ENCODE peak calls at places on chromosomes 11 and 22, in eight cellular contexts. V, Q, X, N, H, R, L and G are unnamed samples.

GRCh38 chr11:129167315-129167714 is 24.8 kb downstream of the ARHGAP32 start:
- DNase-seq in V (no peak), N (no peak), L (no peak), R (no peak), X (no peak), Q (no peak), H (no peak), G (no peak)

GRCh38 chr11:103749158-103749557 is 287.3 kb upstream of the DDI1 start:
- DNase-seq in L (no peak), Q (no peak), R (no peak), H (no peak), V (no peak), N (no peak), X (no peak), G (no peak)

GRCh38 chr11:121213568-121213893 is 79.0 kb upstream of the SC5D start:
- DNase-seq in L (no peak), V (no peak), R (no peak), N (no peak), H (no peak), X (no peak), Q (no peak), G (no peak)

GRCh38 chr11:27354359-27354965 is 8.6 kb downstream of the CCDC34 start:
- DNase-seq in L (no peak), R (no peak), X (no peak), H (no peak), Q (no peak), V (no peak), N (no peak), G (no peak)

GRCh38 chr22:29706493-29706892 is 13.3 kb upstream of the CABP7 start:
- DNase-seq in N (peak; percentile 55), V (no peak), X (no peak), Q (no peak), L (no peak), R (no peak), H (no peak), G (no peak)

GRCh38 chr11:118267486-118267885 is 3.4 kb upstream of the MPZL2 start:
- DNase-seq in L (no peak), X (no peak), Q (no peak), N (no peak), H (no peak), V (no peak), R (no peak), G (no peak)

GRCh38 chr11:71372693-71373657 is 75.2 kb downstream of the DHCR7 start:
- DNase-seq in L (no peak), V (no peak), H (no peak), Q (peak; percentile 46), N (no peak), R (no peak), X (no peak), G (no peak)

GRCh38 chr11:124177344-124177743 is 5.8 kb upstream of the OR10D3 start:
- DNase-seq in V (no peak), R (no peak), X (no peak), H (no peak), Q (no peak), L (no peak), N (no peak), G (no peak)

GRCh38 chr11:118215262-118215661 is 9.5 kb downstream of the JAML start:
- DNase-seq in N (no peak), L (no peak), R (no peak), H (no peak), V (no peak), Q (no peak), X (no peak), G (no peak)

GRCh38 chr11:115222218-115222862 is 281.9 kb downstream of the CADM1 start:
- DNase-seq in R (no peak), Q (peak; percentile 86), V (no peak), L (no peak), H (peak; percentile 15), X (no peak), N (no peak), G (no peak)

GRCh38 chr11:63880031-63880841 is 36.7 kb downstream of the RCOR2 start:
- DNase-seq in Q (no peak), X (no peak), N (no peak), L (no peak), H (no peak), R (no peak), V (no peak), G (no peak)

GRCh38 chr11:70456921-70457532 is 58.7 kb downstream of the CTTN start:
- DNase-seq in V (no peak), Q (peak; percentile 37), X (no peak), N (no peak), H (no peak), L (no peak), R (no peak), G (no peak)

GRCh38 chr11:24155792-24156191 is 341.1 kb upstream of the LUZP2 start:
- DNase-seq in V (no peak), R (no peak), H (no peak), Q (no peak), X (no peak), L (no peak), N (peak; percentile 23), G (no peak)

GRCh38 chr11:3166268-3167142 is 1.4 kb upstream of the OSBPL5 start:
- DNase-seq in R (peak; percentile 55), L (no peak), N (no peak), V (peak; percentile 27), Q (no peak), X (no peak), H (peak; percentile 36), G (no peak)

GRCh38 chr11:114166897-114167323 is 107.4 kb downstream of the ZBTB16 start:
- DNase-seq in N (peak; percentile 28), L (peak; percentile 70), X (peak; percentile 67), Q (no peak), R (no peak), V (no peak), H (no peak), G (peak; percentile 82)

GRCh38 chr22:26404851-26405357 is 24.2 kb upstream of the ASPHD2 start:
- DNase-seq in V (no peak), R (no peak), N (no peak), L (no peak), H (no peak), X (no peak), Q (no peak), G (no peak)

GRCh38 chr11:12090061-12090572 is 20.3 kb upstream of the MICAL2 start:
- DNase-seq in N (no peak), H (no peak), R (peak; percentile 62), V (no peak), X (no peak), L (no peak), Q (no peak), G (no peak)

GRCh38 chr11:77174559-77174958 is 46.5 kb downstream of the MYO7A start:
- DNase-seq in R (no peak), H (no peak), V (peak; percentile 52), X (no peak), Q (no peak), N (no peak), L (peak; percentile 27), G (no peak)

GRCh38 chr11:17695454-17696441 is 23.6 kb upstream of the MYOD1 start:
- DNase-seq in X (no peak), L (no peak), Q (no peak), H (no peak), N (no peak), V (no peak), R (no peak), G (no peak)
- H3K4me3 ChIP-seq in X (no peak overlapping the region), L (no peak overlapping the region), Q (no peak overlapping the region), H (no peak overlapping the region), N (no peak overlapping the region), V (no peak overlapping the region), R (no peak overlapping the region), G (no peak overlapping the region)

GRCh38 chr11:44626645-44627044 is 61.2 kb downstream of the CD82 start:
- DNase-seq in Q (no peak), N (no peak), X (no peak), R (no peak), L (no peak), H (no peak), V (no peak), G (peak; percentile 29)
- H3K4me1 ChIP-seq in Q (no peaks in the 10 kb centered on the region), N (peaks cover 3% of the 10 kb centered on the region), X (peaks cover 19% of the 10 kb centered on the region), R (peaks cover 23% of the 10 kb centered on the region), L (peaks cover 13% of the 10 kb centered on the region), H (peaks cover 17% of the 10 kb centered on the region), V (peaks cover 9% of the 10 kb centered on the region), G (peaks cover 46% of the 10 kb centered on the region)

GRCh38 chr22:47357493-47357892 is 595.0 kb downstream of the TBC1D22A start:
- DNase-seq in L (no peak), V (no peak), R (no peak), H (no peak), Q (no peak), X (no peak), N (no peak), G (no peak)
- H3K9me3 ChIP-seq in L (no peaks in the 10 kb centered on the region), V (no peaks in the 10 kb centered on the region), R (peaks cover 5% of the 10 kb centered on the region), H (peaks cover 10% of the 10 kb centered on the region), Q (peaks cover 8% of the 10 kb centered on the region), X (no peaks in the 10 kb centered on the region), N (no peaks in the 10 kb centered on the region), G (peaks cover 7% of the 10 kb centered on the region)

DNA sequence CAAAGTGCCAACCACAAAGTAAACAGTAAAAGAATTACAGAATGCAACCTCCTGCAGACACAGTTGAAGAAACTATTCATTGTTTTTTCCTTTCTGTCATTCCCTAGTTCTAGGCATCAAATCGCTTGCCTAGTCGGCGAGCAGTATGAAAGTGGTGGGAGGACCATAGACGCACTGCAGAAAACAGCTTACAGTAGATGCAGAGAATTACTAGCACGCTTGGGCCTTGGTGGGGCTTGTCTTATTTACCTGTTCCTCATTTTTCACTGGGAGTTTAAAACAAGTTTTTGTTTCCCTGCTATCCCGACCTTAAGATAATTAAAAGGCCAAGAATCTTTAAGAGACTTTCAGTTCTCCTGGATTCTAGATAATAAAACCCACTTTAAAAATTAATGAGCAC is 742 bp upstream of the ARL14EP start:
- DNase-seq in Q (no peak), R (no peak), V (no peak), L (no peak), H (no peak), X (no peak), N (no peak), G (no peak)
- H3K4me3 ChIP-seq in Q (peak overlapping the region; percentile 77), R (peak overlapping the region; percentile 66), V (peak overlapping the region; percentile 57), L (peak overlapping the region; percentile 37), H (no peak overlapping the region), X (no peak overlapping the region), N (peak overlapping the region; percentile 87), G (peak overlapping the region; percentile 75)

DNA sequence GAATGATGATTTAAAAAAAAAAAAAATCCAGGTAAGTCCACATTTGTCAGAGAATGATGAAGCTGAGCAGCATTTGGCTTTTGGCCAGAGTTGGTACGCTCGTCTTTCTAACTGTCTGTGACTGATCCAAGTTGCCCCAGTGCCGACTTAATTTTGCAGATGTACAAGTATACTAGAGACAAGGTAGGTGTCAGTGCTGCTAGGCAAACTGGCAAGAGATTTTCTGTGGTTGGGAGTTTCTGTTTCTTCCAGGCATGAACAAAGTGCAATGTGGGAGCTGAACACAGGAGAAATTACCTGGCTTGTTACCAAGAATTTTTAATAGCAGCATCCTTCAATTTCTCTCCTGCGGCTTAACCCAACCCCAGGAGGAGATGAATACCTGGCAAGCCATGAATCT is 307.7 kb downstream of the BUD13 start:
- DNase-seq in H (no peak), N (no peak), R (no peak), V (no peak), X (no peak), Q (no peak), L (no peak), G (no peak)
- H3K4me1 ChIP-seq in H (peaks cover 4% of the 10 kb centered on the region), N (peaks cover 25% of the 10 kb centered on the region), R (no peaks in the 10 kb centered on the region), V (no peaks in the 10 kb centered on the region), X (no peaks in the 10 kb centered on the region), Q (no peaks in the 10 kb centered on the region), L (no peaks in the 10 kb centered on the region), G (peaks cover 40% of the 10 kb centered on the region)

DNA sequence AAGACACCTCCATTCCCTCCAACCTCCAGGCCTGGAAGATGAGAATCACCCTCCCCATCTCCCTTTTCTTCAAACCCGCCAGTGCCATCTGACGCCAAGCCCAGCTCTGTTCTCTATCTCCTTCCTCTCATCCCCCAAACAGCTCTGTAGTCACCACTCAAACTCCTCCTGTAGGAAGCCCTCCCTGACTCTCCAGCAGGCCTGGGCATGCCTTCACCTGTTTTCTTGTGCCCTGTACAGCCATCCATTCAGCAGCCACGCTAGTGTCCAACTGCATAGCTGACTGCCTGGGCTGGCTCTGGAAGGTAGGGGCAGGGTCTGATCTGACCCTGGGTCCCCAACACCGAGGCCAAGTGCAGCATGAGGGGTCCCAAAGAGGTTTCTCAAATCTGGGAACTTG is 25.0 kb downstream of the GDPD5 start:
- DNase-seq in Q (no peak), H (no peak), V (no peak), R (no peak), N (no peak), X (no peak), L (no peak), G (no peak)
- H3K9me3 ChIP-seq in Q (no peaks in the 10 kb centered on the region), H (no peaks in the 10 kb centered on the region), V (no peaks in the 10 kb centered on the region), R (no peaks in the 10 kb centered on the region), N (no peaks in the 10 kb centered on the region), X (no peaks in the 10 kb centered on the region), L (no peaks in the 10 kb centered on the region), G (no peaks in the 10 kb centered on the region)